ENCODE peak calls at places on chromosomes 12 and 14, in six cellular contexts. O, V, P, A, K and R are unnamed samples.

GRCh38 chr12:78343657-78344056 is 513.0 kb downstream of the NAV3 start:
- DNase-seq in O (peak; percentile 71), V (no peak), P (no peak), A (no peak), K (no peak), R (no peak)

GRCh38 chr12:88953029-88953586 is 372.8 kb upstream of the KITLG start:
- DNase-seq in O (no peak), V (no peak), P (no peak), A (no peak), K (no peak), R (no peak)

GRCh38 chr14:63267171-63267570 is 51.6 kb downstream of the GPHB5 start:
- DNase-seq in O (no peak), V (no peak), P (no peak), A (no peak), K (no peak), R (no peak)

GRCh38 chr14:90487031-90487430 is 90.2 kb downstream of the CALM1 start:
- DNase-seq in O (no peak), V (peak; percentile 43), P (no peak), A (peak; percentile 55), K (no peak), R (peak; percentile 18)

GRCh38 chr12:2339022-2339431 is 286.2 kb downstream of the CACNA1C start:
- DNase-seq in O (peak; percentile 43), V (peak; percentile 50), P (no peak), A (no peak), K (peak; percentile 37), R (peak; percentile 70)

GRCh38 chr12:68342966-68343365 is 10.8 kb upstream of the MDM1 start:
- DNase-seq in O (no peak), V (no peak), P (no peak), A (no peak), K (no peak), R (no peak)

GRCh38 chr12:84502180-84502857 is 410.3 kb downstream of the SLC6A15 start:
- DNase-seq in O (peak; percentile 85), V (no peak), P (no peak), A (no peak), K (no peak), R (no peak)

GRCh38 chr14:95513261-95513660 is 3.2 kb downstream of the SYNE3 start:
- DNase-seq in O (no peak), V (no peak), P (no peak), A (no peak), K (no peak), R (no peak)

GRCh38 chr14:92254786-92255185 is 68.2 kb upstream of the SLC24A4 start:
- DNase-seq in O (no peak), V (peak; percentile 60), P (peak; percentile 13), A (peak; percentile 69), K (peak; percentile 16), R (peak; percentile 35)

GRCh38 chr14:95575820-95576473 is 41.1 kb downstream of the GLRX5 start:
- DNase-seq in O (no peak), V (no peak), P (no peak), A (no peak), K (no peak), R (no peak)

GRCh38 chr14:93107383-93107782 is 8.3 kb downstream of the ITPK1 start:
- DNase-seq in O (no peak), V (no peak), P (no peak), A (no peak), K (peak; percentile 41), R (no peak)

GRCh38 chr12:67434653-67435375 is 165.7 kb downstream of the CAND1 start:
- DNase-seq in O (peak; percentile 88), V (peak; percentile 83), P (no peak), A (no peak), K (no peak), R (peak; percentile 90)

GRCh38 chr12:121011820-121012219 is 4.5 kb downstream of the C12orf43 start:
- DNase-seq in O (no peak), V (no peak), P (no peak), A (no peak), K (no peak), R (no peak)

GRCh38 chr12:6016756-6017155 is 71.7 kb upstream of the ANO2 start:
- DNase-seq in O (no peak), V (no peak), P (no peak), A (no peak), K (no peak), R (no peak)

GRCh38 chr12:52873832-52874572 is 25.2 kb upstream of the KRT78 start:
- DNase-seq in O (peak; percentile 90), V (peak; percentile 94), P (peak; percentile 85), A (peak; percentile 92), K (peak; percentile 91), R (peak; percentile 88)

GRCh38 chr14:20866963-20867362 is 24.2 kb upstream of the RNASE3 start:
- DNase-seq in O (peak; percentile 6), V (peak; percentile 36), P (no peak), A (no peak), K (no peak), R (peak; percentile 24)

GRCh38 chr12:78871566-78871965 is 7.0 kb downstream of the SYT1 start:
- DNase-seq in O (no peak), V (no peak), P (no peak), A (no peak), K (no peak), R (peak; percentile 8)

GRCh38 chr12:3170423-3171194 is 93.4 kb downstream of the TSPAN9 start:
- DNase-seq in O (peak; percentile 91), V (peak; percentile 81), P (no peak), A (no peak), K (no peak), R (peak; percentile 88)

GRCh38 chr12:100326208-100326607 is 30.7 kb upstream of the SLC17A8 start:
- DNase-seq in O (no peak), V (peak; percentile 9), P (no peak), A (no peak), K (no peak), R (no peak)

GRCh38 chr12:1670815-1671268 is 20.0 kb upstream of the ADIPOR2 start:
- DNase-seq in O (peak; percentile 59), V (no peak), P (no peak), A (no peak), K (peak; percentile 57), R (no peak)

GRCh38 chr12:132021031-132021871 is 71.5 kb downstream of the EP400 start:
- DNase-seq in O (no peak), V (no peak), P (no peak), A (no peak), K (no peak), R (no peak)

GRCh38 chr12:76018111-76018510 is 13.5 kb downstream of the PHLDA1 start:
- DNase-seq in O (no peak), V (peak; percentile 85), P (no peak), A (no peak), K (no peak), R (peak; percentile 66)

GRCh38 chr12:57837779-57838562 is 8.6 kb downstream of the CTDSP2 start:
- DNase-seq in O (peak; percentile 66), V (peak; percentile 86), P (no peak), A (no peak), K (no peak), R (peak; percentile 79)

GRCh38 chr14:101137234-101137633 is 233.7 kb upstream of the RTL1 start:
- DNase-seq in O (no peak), V (no peak), P (no peak), A (no peak), K (no peak), R (no peak)

GRCh38 chr14:64612021-64612380 is 62.2 kb downstream of the PPP1R36 start:
- DNase-seq in O (peak; percentile 52), V (peak; percentile 78), P (no peak), A (no peak), K (no peak), R (peak; percentile 77)

GRCh38 chr12:105166736-105167135 is 59.2 kb downstream of the WASHC4 start:
- DNase-seq in O (no peak), V (no peak), P (no peak), A (no peak), K (no peak), R (peak; percentile 26)

GRCh38 chr12:93740721-93741120 is 63.5 kb downstream of the CRADD start:
- DNase-seq in O (no peak), V (peak; percentile 25), P (no peak), A (no peak), K (no peak), R (no peak)
- H3K4me3 ChIP-seq in O (no peak overlapping the region), V (peak overlapping the region; percentile 26), P (no peak overlapping the region), A (no peak overlapping the region), K (no peak overlapping the region), R (no peak overlapping the region)

DNA sequence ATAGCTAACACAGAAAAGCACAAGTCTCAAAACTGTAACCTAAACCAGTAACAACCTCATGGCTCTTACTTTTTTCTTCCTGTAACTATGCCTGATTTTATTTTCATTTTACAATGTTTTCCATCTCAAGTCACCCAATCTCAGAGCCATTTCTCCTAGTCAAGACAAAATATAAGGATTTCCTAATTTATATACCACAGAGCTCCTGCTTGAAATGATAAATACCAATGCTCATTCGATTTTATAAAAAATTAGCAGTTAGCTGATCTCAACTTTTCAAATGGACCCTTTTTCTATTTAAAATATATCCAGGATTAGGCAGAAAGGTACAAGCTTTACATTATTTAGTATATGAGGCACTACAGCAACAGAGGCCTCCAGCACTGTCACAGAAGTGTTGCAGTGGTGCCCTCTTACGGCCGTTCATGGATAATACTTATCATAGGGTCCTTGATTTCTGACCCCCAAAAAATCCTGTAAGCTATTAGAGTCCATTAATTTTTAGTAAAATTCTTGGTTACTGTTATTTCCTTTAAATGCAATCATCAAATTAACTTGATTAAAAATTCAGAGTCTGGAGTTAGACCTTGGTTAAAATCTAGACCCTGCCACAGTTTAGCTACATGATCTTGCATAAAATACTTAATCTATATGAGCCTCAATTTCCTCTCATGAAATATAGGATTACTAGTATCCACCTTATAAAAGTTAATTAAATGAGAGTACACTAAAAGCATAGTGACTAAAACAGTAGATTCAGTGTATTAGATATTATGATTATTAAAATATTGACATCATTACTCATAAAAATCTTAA is 68.3 kb downstream of the SEC23A start:
- DNase-seq in O (peak; percentile 6), V (peak; percentile 32), P (no peak), A (no peak), K (no peak), R (peak; percentile 46)
- TF ChIP-seq CTCF in O (peak; percentile 28), V (peak; percentile 44), P (peak; percentile 39), A (no peak), K (peak; percentile 11), R (peak; percentile 55)

GRCh38 chr12:32891956-32892355 is 4.6 kb downstream of the PKP2 start:
- DNase-seq in O (peak; percentile 72), V (peak; percentile 58), P (no peak), A (no peak), K (no peak), R (peak; percentile 64)
- H3K4me3 ChIP-seq in O (no peak overlapping the region), V (no peak overlapping the region), P (no peak overlapping the region), A (no peak overlapping the region), K (no peak overlapping the region), R (no peak overlapping the region)

DNA sequence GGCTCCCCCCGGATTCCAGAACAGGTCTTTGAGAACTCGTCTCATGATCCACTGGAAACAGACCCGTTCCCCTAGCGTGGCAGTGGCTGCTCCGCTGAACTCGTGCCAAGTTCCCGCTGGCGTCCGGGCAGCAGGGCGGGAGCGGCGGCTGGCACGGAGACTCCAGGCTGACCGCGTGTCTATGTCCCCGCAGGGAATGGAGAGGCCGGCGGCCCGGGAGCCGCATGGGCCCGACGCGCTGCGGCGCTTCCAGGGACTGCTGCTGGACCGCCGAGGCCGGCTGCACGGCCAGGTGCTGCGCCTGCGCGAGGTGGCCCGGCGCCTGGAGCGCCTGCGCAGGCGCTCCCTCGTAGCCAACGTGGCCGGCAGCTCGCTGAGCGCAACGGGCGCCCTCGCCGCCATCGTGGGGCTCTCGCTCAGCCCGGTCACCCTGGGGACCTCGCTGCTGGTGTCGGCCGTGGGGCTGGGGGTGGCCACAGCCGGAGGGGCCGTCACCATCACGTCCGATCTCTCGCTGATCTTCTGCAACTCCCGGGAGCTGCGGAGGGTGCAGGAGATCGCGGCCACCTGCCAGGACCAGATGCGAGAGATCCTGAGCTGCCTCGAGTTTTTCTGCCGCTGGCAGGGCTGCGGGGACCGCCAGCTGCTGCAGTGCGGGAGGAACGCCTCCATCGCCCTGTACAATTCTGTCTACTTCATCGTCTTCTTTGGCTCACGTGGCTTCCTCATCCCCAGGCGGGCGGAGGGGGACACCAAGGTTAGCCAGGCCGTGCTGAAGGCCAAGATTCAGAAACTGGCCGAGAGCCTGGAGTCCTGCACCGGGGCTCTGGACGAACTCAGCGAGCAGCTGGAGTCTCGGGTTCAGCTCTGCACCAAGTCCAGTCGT is 1.5 kb downstream of the APOLD1 start:
- DNase-seq in O (peak; percentile 68), V (peak; percentile 87), P (peak; percentile 82), A (peak; percentile 92), K (peak; percentile 81), R (peak; percentile 85)
- TF ChIP-seq CTCF in O (no peak), V (no peak), P (peak; percentile 34), A (peak; percentile 12), K (peak; percentile 58), R (no peak)